ENCODE peak calls at places on chromosomes 4 and X, in nine cellular contexts. W is mammary epithelial cell, G is GM04504, X is foreskin keratinocyte, V is DMS153, U is Peyer's patch, O is heart left ventricle, K is RWPE1, L is AG10803. Q is an unnamed sample.
A peak's percentile ranks its signal among the peaks of the same experiment; 100 is the strongest.

GRCh38 chr4:119035941-119036737 is 99.5 kb upstream of the MYOZ2 start:
- DNase-seq in U (no peak), O (no peak), L (peak; percentile 53), G (no peak), X (no peak), V (no peak), K (no peak), W (no peak), Q (no peak)

GRCh38 chrX:51144828-51145442 is 187.7 kb upstream of the NUDT10 start:
- DNase-seq in K (peak; percentile 5), L (peak; percentile 15), X (no peak), G (no peak), U (peak; percentile 51), V (no peak), O (no peak), W (peak; percentile 16), Q (no peak)

GRCh38 chr4:6953751-6954380 is 44.2 kb downstream of the TBC1D14 start:
- DNase-seq in G (peak; percentile 40), O (peak; percentile 90), W (peak; percentile 92), X (peak; percentile 49), U (peak; percentile 90), V (no peak), K (no peak), L (peak; percentile 69), Q (no peak)

GRCh38 chr4:128394778-128395177 is 107.2 kb upstream of the PGRMC2 start:
- DNase-seq in U (no peak), G (no peak), V (no peak), W (peak; percentile 25), K (no peak), L (peak; percentile 75), O (no peak), X (no peak), Q (no peak)

GRCh38 chr4:55125087-55125721 is at the start of gene KDR:
- DNase-seq in W (peak; percentile 12), V (peak; percentile 26), X (no peak), K (peak; percentile 27), L (peak; percentile 8), G (no peak), O (peak; percentile 76), U (no peak), Q (no peak)

GRCh38 chrX:125628435-125628834 is 308.8 kb downstream of the TEX13C start:
- DNase-seq in W (no peak), K (no peak), X (no peak), U (no peak), V (no peak), O (no peak), L (no peak), G (no peak), Q (no peak)

GRCh38 chr4:84596826-84597225 is 13.9 kb downstream of the CDS1 start:
- DNase-seq in X (peak; percentile 67), V (no peak), U (peak; percentile 49), G (no peak), W (peak; percentile 82), O (no peak), K (peak; percentile 85), L (no peak), Q (no peak)

GRCh38 chr4:173528378-173529321 is 1.4 kb downstream of the HAND2 start:
- DNase-seq in O (peak; percentile 72), V (no peak), U (no peak), X (no peak), G (no peak), L (peak; percentile 22), K (no peak), W (no peak), Q (no peak)

GRCh38 chr4:86300516-86300915 is 59.3 kb downstream of the MAPK10 start:
- DNase-seq in G (no peak), X (no peak), K (no peak), L (peak; percentile 33), O (no peak), V (no peak), U (no peak), W (no peak), Q (no peak)

GRCh38 chr4:122576261-122577188 is 44.3 kb downstream of the IL21 start:
- DNase-seq in U (no peak), G (no peak), W (peak; percentile 40), V (peak; percentile 9), X (peak; percentile 30), L (peak; percentile 45), O (no peak), K (peak; percentile 47), Q (no peak)

GRCh38 chr4:55178226-55179005 is 53.0 kb upstream of the KDR start:
- DNase-seq in G (no peak), W (no peak), X (no peak), V (no peak), U (no peak), L (no peak), O (no peak), K (no peak), Q (no peak)

GRCh38 chrX:133414399-133415275 is 652 bp downstream of the GPC4 start:
- DNase-seq in X (peak; percentile 16), W (peak; percentile 46), G (no peak), L (peak; percentile 4), O (peak; percentile 45), V (no peak), K (no peak), U (no peak), Q (no peak)